ENCODE peak calls at places on chromosomes 13 and 19, in ten cellular contexts. One of them, this sample, is unnamed.

GRCh38 chr13:74710006-74710405 is 575.8 kb upstream of the KLF12 start:
- DNase-seq in vagina: no peak
- DNase-seq in BE2C: no peak
- DNase-seq in uterus: no peak
- DNase-seq in SK-N-SH: no peak
- DNase-seq in thoracic aorta: no peak
- DNase-seq in upper lobe of right lung: no peak
- DNase-seq in lower lobe of right lung: no peak
- DNase-seq in cardiac muscle cell: no peak
- DNase-seq in GM23248: peak; percentile 70
- DNase-seq in this sample: no peak

GRCh38 chr19:45598267-45599011 is 3.6 kb downstream of the GPR4 start:
- DNase-seq in uterus: no peak
- DNase-seq in GM23248: peak; percentile 46
- DNase-seq in upper lobe of right lung: no peak
- DNase-seq in SK-N-SH: peak; percentile 50
- DNase-seq in cardiac muscle cell: no peak
- DNase-seq in BE2C: no peak
- DNase-seq in vagina: no peak
- DNase-seq in thoracic aorta: no peak
- DNase-seq in lower lobe of right lung: no peak
- DNase-seq in this sample: peak; percentile 58

GRCh38 chr13:48542581-48543341 is 9.9 kb upstream of the RCBTB2 start:
- DNase-seq in upper lobe of right lung: peak; percentile 78
- DNase-seq in vagina: no peak
- DNase-seq in BE2C: peak; percentile 22
- DNase-seq in GM23248: peak; percentile 22
- DNase-seq in SK-N-SH: no peak
- DNase-seq in lower lobe of right lung: peak; percentile 55
- DNase-seq in thoracic aorta: no peak
- DNase-seq in uterus: peak; percentile 47
- DNase-seq in cardiac muscle cell: peak; percentile 74
- DNase-seq in this sample: peak; percentile 14

GRCh38 chr13:106680796-106681482 is 113.0 kb upstream of the ARGLU1 start:
- DNase-seq in SK-N-SH: no peak
- DNase-seq in uterus: no peak
- DNase-seq in BE2C: no peak
- DNase-seq in GM23248: no peak
- DNase-seq in lower lobe of right lung: no peak
- DNase-seq in vagina: no peak
- DNase-seq in thoracic aorta: no peak
- DNase-seq in cardiac muscle cell: no peak
- DNase-seq in upper lobe of right lung: no peak
- DNase-seq in this sample: peak; percentile 66

GRCh38 chr13:80374453-80374852 is 33.5 kb upstream of the SPRY2 start:
- DNase-seq in thoracic aorta: no peak
- DNase-seq in cardiac muscle cell: no peak
- DNase-seq in GM23248: no peak
- DNase-seq in uterus: peak; percentile 82
- DNase-seq in vagina: no peak
- DNase-seq in upper lobe of right lung: no peak
- DNase-seq in BE2C: no peak
- DNase-seq in lower lobe of right lung: no peak
- DNase-seq in SK-N-SH: no peak
- DNase-seq in this sample: no peak

GRCh38 chr19:57708641-57709354 is at the start of gene ZNF154:
- DNase-seq in upper lobe of right lung: peak; percentile 64
- DNase-seq in uterus: no peak
- DNase-seq in vagina: no peak
- DNase-seq in cardiac muscle cell: peak; percentile 92
- DNase-seq in GM23248: peak; percentile 88
- DNase-seq in BE2C: no peak
- DNase-seq in thoracic aorta: no peak
- DNase-seq in lower lobe of right lung: peak; percentile 48
- DNase-seq in SK-N-SH: no peak
- DNase-seq in this sample: peak; percentile 93

GRCh38 chr13:51895906-51896888 is 34.4 kb downstream of the CCDC70 start:
- DNase-seq in GM23248: peak; percentile 76
- DNase-seq in uterus: no peak
- DNase-seq in vagina: no peak
- DNase-seq in SK-N-SH: peak; percentile 62
- DNase-seq in thoracic aorta: no peak
- DNase-seq in lower lobe of right lung: peak; percentile 54
- DNase-seq in BE2C: peak; percentile 70
- DNase-seq in upper lobe of right lung: no peak
- DNase-seq in cardiac muscle cell: peak; percentile 69
- DNase-seq in this sample: peak; percentile 79

GRCh38 chr19:36915992-36916830 is at the start of the genes ZNF568 and ZNF829:
- DNase-seq in lower lobe of right lung: peak; percentile 92
- DNase-seq in upper lobe of right lung: peak; percentile 95
- DNase-seq in uterus: peak; percentile 80
- DNase-seq in GM23248: peak; percentile 95
- DNase-seq in SK-N-SH: peak; percentile 87
- DNase-seq in cardiac muscle cell: peak; percentile 93
- DNase-seq in BE2C: peak; percentile 95
- DNase-seq in vagina: no peak
- DNase-seq in thoracic aorta: peak; percentile 67
- DNase-seq in this sample: peak; percentile 10

GRCh38 chr13:53460776-53461175 is 432.2 kb downstream of the OLFM4 start:
- DNase-seq in cardiac muscle cell: peak; percentile 1
- DNase-seq in upper lobe of right lung: no peak
- DNase-seq in vagina: no peak
- DNase-seq in BE2C: no peak
- DNase-seq in thoracic aorta: no peak
- DNase-seq in lower lobe of right lung: no peak
- DNase-seq in GM23248: no peak
- DNase-seq in uterus: no peak
- DNase-seq in SK-N-SH: peak; percentile 22
- DNase-seq in this sample: no peak

GRCh38 chr13:110468986-110469495 is 92.5 kb downstream of the RAB20 start:
- DNase-seq in cardiac muscle cell: no peak
- DNase-seq in SK-N-SH: no peak
- DNase-seq in uterus: no peak
- DNase-seq in GM23248: no peak
- DNase-seq in vagina: no peak
- DNase-seq in BE2C: no peak
- DNase-seq in upper lobe of right lung: no peak
- DNase-seq in lower lobe of right lung: peak; percentile 24
- DNase-seq in thoracic aorta: no peak
- DNase-seq in this sample: no peak

GRCh38 chr13:40152145-40152544 is 496.7 kb downstream of the COG6 start:
- DNase-seq in SK-N-SH: no peak
- DNase-seq in upper lobe of right lung: no peak
- DNase-seq in lower lobe of right lung: no peak
- DNase-seq in GM23248: peak; percentile 89
- DNase-seq in uterus: no peak
- DNase-seq in BE2C: no peak
- DNase-seq in thoracic aorta: peak; percentile 19
- DNase-seq in vagina: no peak
- DNase-seq in cardiac muscle cell: no peak
- DNase-seq in this sample: no peak

GRCh38 chr13:54637377-54637776 is 1608.8 kb downstream of the OLFM4 start:
- DNase-seq in uterus: no peak
- DNase-seq in cardiac muscle cell: peak; percentile 82
- DNase-seq in lower lobe of right lung: no peak
- DNase-seq in upper lobe of right lung: no peak
- DNase-seq in thoracic aorta: no peak
- DNase-seq in SK-N-SH: no peak
- DNase-seq in vagina: no peak
- DNase-seq in GM23248: no peak
- DNase-seq in BE2C: no peak
- DNase-seq in this sample: peak; percentile 15

DNA sequence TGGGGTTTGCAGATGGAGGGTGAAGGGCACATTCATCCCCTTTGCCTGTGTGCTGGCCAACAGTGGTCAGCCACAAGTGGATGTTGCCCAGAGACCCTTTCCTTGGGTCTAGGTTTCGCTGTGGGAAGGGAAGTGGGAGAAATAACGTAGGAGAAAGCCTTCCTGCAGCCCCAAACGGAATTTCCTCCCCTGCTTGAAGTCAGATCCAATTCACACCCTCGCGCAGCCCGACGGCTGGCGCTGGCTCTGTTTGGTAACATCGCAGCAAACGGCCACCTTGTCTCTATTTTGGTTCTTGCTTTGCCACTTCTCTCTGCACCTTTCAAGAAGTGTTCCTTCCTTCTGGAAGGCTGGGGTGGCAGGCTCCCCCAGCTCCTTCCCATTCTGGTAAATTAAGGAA is 45.4 kb downstream of the CHST8 start:
- DNase-seq in SK-N-SH: no peak
- DNase-seq in lower lobe of right lung: no peak
- DNase-seq in BE2C: no peak
- DNase-seq in GM23248: no peak
- DNase-seq in cardiac muscle cell: no peak
- DNase-seq in upper lobe of right lung: no peak
- DNase-seq in vagina: peak; percentile 67
- DNase-seq in uterus: no peak
- DNase-seq in thoracic aorta: no peak
- DNase-seq in this sample: no peak
- H3K27me3 ChIP-seq in SK-N-SH: no peaks in the 10 kb centered on the region
- H3K27me3 ChIP-seq in lower lobe of right lung: no peaks in the 10 kb centered on the region
- H3K27me3 ChIP-seq in BE2C: no peaks in the 10 kb centered on the region
- H3K27me3 ChIP-seq in GM23248: peaks cover 4% of the 10 kb centered on the region
- H3K27me3 ChIP-seq in cardiac muscle cell: no peaks in the 10 kb centered on the region
- H3K27me3 ChIP-seq in upper lobe of right lung: no peaks in the 10 kb centered on the region
- H3K27me3 ChIP-seq in vagina: no peaks in the 10 kb centered on the region
- H3K27me3 ChIP-seq in uterus: no peaks in the 10 kb centered on the region
- H3K27me3 ChIP-seq in thoracic aorta: no peaks in the 10 kb centered on the region
- H3K27me3 ChIP-seq in this sample: no peaks in the 10 kb centered on the region

DNA sequence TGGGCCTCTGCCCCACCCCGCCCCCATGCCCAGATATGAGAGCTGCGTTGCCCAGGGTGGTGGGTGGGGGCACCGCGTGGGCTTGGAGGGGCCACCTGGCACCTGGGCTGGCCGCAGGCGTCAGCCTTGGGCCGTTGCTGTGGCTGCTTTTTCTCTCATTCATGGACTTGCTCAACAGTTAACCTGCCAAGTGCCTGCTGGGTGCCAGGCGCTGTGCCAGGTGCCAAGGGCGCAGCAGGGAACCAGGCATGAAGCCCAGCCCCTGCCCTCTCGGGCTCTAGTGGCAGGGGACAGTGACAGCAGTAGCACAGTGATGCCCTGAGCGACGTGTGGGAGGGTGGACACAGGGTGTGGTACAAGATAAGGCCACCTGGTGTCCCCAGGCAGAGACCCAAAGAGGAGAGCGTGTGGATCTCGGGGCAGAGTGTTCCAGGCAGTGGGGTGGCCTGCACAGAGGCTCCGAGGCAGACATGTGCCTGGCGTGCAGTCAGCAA is 28.1 kb downstream of the DHX34 start:
- DNase-seq in GM23248: no peak
- DNase-seq in lower lobe of right lung: no peak
- DNase-seq in vagina: no peak
- DNase-seq in uterus: no peak
- DNase-seq in upper lobe of right lung: no peak
- DNase-seq in cardiac muscle cell: no peak
- DNase-seq in BE2C: no peak
- DNase-seq in thoracic aorta: no peak
- DNase-seq in SK-N-SH: peak; percentile 25
- DNase-seq in this sample: peak; percentile 54
- H3K36me3 ChIP-seq in GM23248: no peaks in the 10 kb centered on the region
- H3K36me3 ChIP-seq in lower lobe of right lung: peaks cover 97% of the 10 kb centered on the region
- H3K36me3 ChIP-seq in vagina: peaks cover 89% of the 10 kb centered on the region
- H3K36me3 ChIP-seq in uterus: no peaks in the 10 kb centered on the region
- H3K36me3 ChIP-seq in upper lobe of right lung: peaks cover 91% of the 10 kb centered on the region
- H3K36me3 ChIP-seq in cardiac muscle cell: peaks cover 37% of the 10 kb centered on the region
- H3K36me3 ChIP-seq in BE2C: peaks cover 68% of the 10 kb centered on the region
- H3K36me3 ChIP-seq in thoracic aorta: peaks cover 72% of the 10 kb centered on the region
- H3K36me3 ChIP-seq in SK-N-SH: peaks cover 79% of the 10 kb centered on the region
- H3K36me3 ChIP-seq in this sample: peaks cover 56% of the 10 kb centered on the region

GRCh38 chr19:29483641-29483920 is 42.2 kb upstream of the VSTM2B start:
- DNase-seq in GM23248: no peak
- DNase-seq in cardiac muscle cell: no peak
- DNase-seq in upper lobe of right lung: no peak
- DNase-seq in vagina: no peak
- DNase-seq in BE2C: no peak
- DNase-seq in lower lobe of right lung: peak; percentile 25
- DNase-seq in SK-N-SH: no peak
- DNase-seq in thoracic aorta: no peak
- DNase-seq in uterus: no peak
- DNase-seq in this sample: no peak

GRCh38 chr19:29483944-29484581 is 41.7 kb upstream of the VSTM2B start:
- DNase-seq in upper lobe of right lung: peak; percentile 44
- DNase-seq in lower lobe of right lung: peak; percentile 24
- DNase-seq in SK-N-SH: no peak
- DNase-seq in uterus: no peak
- DNase-seq in GM23248: no peak
- DNase-seq in thoracic aorta: no peak
- DNase-seq in vagina: peak; percentile 46
- DNase-seq in BE2C: no peak
- DNase-seq in cardiac muscle cell: no peak
- DNase-seq in this sample: no peak

GRCh38 chr19:29484876-29485275 is 40.9 kb upstream of the VSTM2B start:
- DNase-seq in thoracic aorta: no peak
- DNase-seq in lower lobe of right lung: peak; percentile 14
- DNase-seq in GM23248: no peak
- DNase-seq in BE2C: no peak
- DNase-seq in cardiac muscle cell: no peak
- DNase-seq in SK-N-SH: no peak
- DNase-seq in upper lobe of right lung: no peak
- DNase-seq in vagina: no peak
- DNase-seq in uterus: no peak
- DNase-seq in this sample: no peak

GRCh38 chr19:29487432-29487831 is 38.4 kb upstream of the VSTM2B start:
- DNase-seq in uterus: no peak
- DNase-seq in SK-N-SH: no peak
- DNase-seq in lower lobe of right lung: peak; percentile 25
- DNase-seq in upper lobe of right lung: peak; percentile 36
- DNase-seq in thoracic aorta: no peak
- DNase-seq in BE2C: no peak
- DNase-seq in GM23248: no peak
- DNase-seq in cardiac muscle cell: no peak
- DNase-seq in vagina: peak; percentile 25
- DNase-seq in this sample: no peak

DNA sequence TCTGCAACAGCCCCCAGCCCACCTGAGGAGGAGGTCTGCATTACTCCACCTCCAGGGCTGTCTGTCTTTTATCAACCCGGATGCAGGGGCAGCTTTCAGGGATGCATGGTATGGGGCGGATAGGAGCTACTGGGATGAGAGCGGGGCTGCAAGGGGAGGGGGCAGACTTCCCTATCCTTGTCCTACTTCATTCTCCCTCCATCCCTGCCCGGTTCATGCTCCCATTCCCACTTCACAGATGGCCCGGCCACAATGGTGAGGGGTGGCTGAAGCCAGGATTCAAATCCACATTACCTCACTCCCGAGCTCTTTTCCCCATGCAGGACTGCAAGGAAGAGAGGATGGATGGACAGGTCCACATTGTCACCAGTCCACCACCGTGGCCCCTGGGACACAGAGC is 40.5 kb upstream of the VSTM2B start:
- DNase-seq in upper lobe of right lung: peak; percentile 36
- DNase-seq in thoracic aorta: no peak
- DNase-seq in uterus: no peak
- DNase-seq in cardiac muscle cell: no peak
- DNase-seq in BE2C: no peak
- DNase-seq in vagina: peak; percentile 79
- DNase-seq in lower lobe of right lung: peak; percentile 9
- DNase-seq in SK-N-SH: no peak
- DNase-seq in GM23248: no peak
- DNase-seq in this sample: no peak
- H3K27me3 ChIP-seq in upper lobe of right lung: no peaks in the 10 kb centered on the region
- H3K27me3 ChIP-seq in thoracic aorta: no peaks in the 10 kb centered on the region
- H3K27me3 ChIP-seq in uterus: no peaks in the 10 kb centered on the region
- H3K27me3 ChIP-seq in cardiac muscle cell: no peaks in the 10 kb centered on the region
- H3K27me3 ChIP-seq in BE2C: peaks cover 5% of the 10 kb centered on the region
- H3K27me3 ChIP-seq in vagina: no peaks in the 10 kb centered on the region
- H3K27me3 ChIP-seq in lower lobe of right lung: peaks cover 11% of the 10 kb centered on the region
- H3K27me3 ChIP-seq in SK-N-SH: no peaks in the 10 kb centered on the region
- H3K27me3 ChIP-seq in GM23248: peaks cover 8% of the 10 kb centered on the region
- H3K27me3 ChIP-seq in this sample: no peaks in the 10 kb centered on the region

GRCh38 chr19:10187315-10187714 is 7.4 kb downstream of the DNMT1 start:
- DNase-seq in upper lobe of right lung: no peak
- DNase-seq in thoracic aorta: no peak
- DNase-seq in GM23248: no peak
- DNase-seq in lower lobe of right lung: no peak
- DNase-seq in vagina: no peak
- DNase-seq in cardiac muscle cell: no peak
- DNase-seq in BE2C: no peak
- DNase-seq in SK-N-SH: no peak
- DNase-seq in uterus: no peak
- DNase-seq in this sample: no peak
- H3K36me3 ChIP-seq in upper lobe of right lung: peaks cover 17% of the 10 kb centered on the region
- H3K36me3 ChIP-seq in thoracic aorta: no peaks in the 10 kb centered on the region
- H3K36me3 ChIP-seq in GM23248: peaks cover 7% of the 10 kb centered on the region
- H3K36me3 ChIP-seq in lower lobe of right lung: peaks cover 38% of the 10 kb centered on the region
- H3K36me3 ChIP-seq in vagina: no peaks in the 10 kb centered on the region
- H3K36me3 ChIP-seq in cardiac muscle cell: no peaks in the 10 kb centered on the region
- H3K36me3 ChIP-seq in BE2C: peaks cover 70% of the 10 kb centered on the region
- H3K36me3 ChIP-seq in SK-N-SH: no peaks in the 10 kb centered on the region
- H3K36me3 ChIP-seq in uterus: no peaks in the 10 kb centered on the region
- H3K36me3 ChIP-seq in this sample: peaks cover 7% of the 10 kb centered on the region

This sample was measured in H7.